ENCODE peak calls at places on chromosomes 6 and 20, in six cellular contexts. F, K, J, R, Z and W are unnamed samples.

GRCh38 chr6:136658711-136659110 is 108.5 kb upstream of the MAP7 start:
- DNase-seq in F (no peak), K (no peak), J (no peak), R (no peak), Z (no peak), W (no peak)

GRCh38 chr6:159095561-159096095 is 50.8 kb upstream of the TAGAP start:
- DNase-seq in F (no peak), K (no peak), J (no peak), R (no peak), Z (no peak), W (no peak)

GRCh38 chr6:167305796-167306195 is 14.7 kb downstream of the UNC93A start:
- DNase-seq in F (no peak), K (no peak), J (no peak), R (no peak), Z (no peak), W (no peak)

GRCh38 chr20:2804921-2805681 is 4.7 kb upstream of the CPXM1 start:
- DNase-seq in F (no peak), K (no peak), J (no peak), R (no peak), Z (no peak), W (no peak)

GRCh38 chr6:125974214-125974866 is 12.0 kb upstream of the TRMT11 start:
- DNase-seq in F (no peak), K (peak; percentile 56), J (no peak), R (no peak), Z (no peak), W (no peak)

GRCh38 chr6:143755301-143755744 is 77.6 kb downstream of the PHACTR2 start:
- DNase-seq in F (no peak), K (no peak), J (peak; percentile 71), R (no peak), Z (no peak), W (peak; percentile 23)

GRCh38 chr6:89411019-89411268 is 1.1 kb downstream of the RRAGD start:
- DNase-seq in F (no peak), K (no peak), J (peak; percentile 54), R (no peak), Z (no peak), W (no peak)

GRCh38 chr20:43913291-43914025 is 1.2 kb upstream of the TOX2 start:
- DNase-seq in F (no peak), K (no peak), J (peak; percentile 19), R (no peak), Z (no peak), W (no peak)

GRCh38 chr6:77463308-77463880 is at the start of gene HTR1B:
- DNase-seq in F (peak; percentile 34), K (no peak), J (no peak), R (no peak), Z (no peak), W (no peak)

GRCh38 chr20:36827541-36828279 is 48.2 kb upstream of the TLDC2 start:
- DNase-seq in F (no peak), K (no peak), J (no peak), R (no peak), Z (no peak), W (no peak)

GRCh38 chr6:116424001-116424400 is 37.2 kb upstream of the CALHM6 start:
- DNase-seq in F (no peak), K (no peak), J (no peak), R (no peak), Z (no peak), W (peak; percentile 57)

GRCh38 chr6:1004885-1005635 is 306.8 kb upstream of the FOXQ1 start:
- DNase-seq in F (peak; percentile 44), K (no peak), J (no peak), R (no peak), Z (no peak), W (no peak)

GRCh38 chr20:63124092-63124781 is 91.7 kb downstream of the YTHDF1 start:
- DNase-seq in F (peak; percentile 86), K (no peak), J (no peak), R (no peak), Z (no peak), W (no peak)

GRCh38 chr20:953742-954141 is 37.6 kb upstream of the ANGPT4 start:
- DNase-seq in F (no peak), K (no peak), J (no peak), R (no peak), Z (no peak), W (no peak)

GRCh38 chr6:131295081-131295480 is 159.8 kb downstream of the AKAP7 start:
- DNase-seq in F (no peak), K (no peak), J (no peak), R (no peak), Z (no peak), W (no peak)

GRCh38 chr20:24634855-24635254 is 165.4 kb downstream of the SYNDIG1 start:
- DNase-seq in F (peak; percentile 23), K (peak; percentile 42), J (no peak), R (peak; percentile 81), Z (peak; percentile 20), W (peak; percentile 81)

GRCh38 chr6:13226071-13226470 is 102.3 kb downstream of the TBC1D7 start:
- DNase-seq in F (no peak), K (no peak), J (no peak), R (no peak), Z (no peak), W (no peak)

DNA sequence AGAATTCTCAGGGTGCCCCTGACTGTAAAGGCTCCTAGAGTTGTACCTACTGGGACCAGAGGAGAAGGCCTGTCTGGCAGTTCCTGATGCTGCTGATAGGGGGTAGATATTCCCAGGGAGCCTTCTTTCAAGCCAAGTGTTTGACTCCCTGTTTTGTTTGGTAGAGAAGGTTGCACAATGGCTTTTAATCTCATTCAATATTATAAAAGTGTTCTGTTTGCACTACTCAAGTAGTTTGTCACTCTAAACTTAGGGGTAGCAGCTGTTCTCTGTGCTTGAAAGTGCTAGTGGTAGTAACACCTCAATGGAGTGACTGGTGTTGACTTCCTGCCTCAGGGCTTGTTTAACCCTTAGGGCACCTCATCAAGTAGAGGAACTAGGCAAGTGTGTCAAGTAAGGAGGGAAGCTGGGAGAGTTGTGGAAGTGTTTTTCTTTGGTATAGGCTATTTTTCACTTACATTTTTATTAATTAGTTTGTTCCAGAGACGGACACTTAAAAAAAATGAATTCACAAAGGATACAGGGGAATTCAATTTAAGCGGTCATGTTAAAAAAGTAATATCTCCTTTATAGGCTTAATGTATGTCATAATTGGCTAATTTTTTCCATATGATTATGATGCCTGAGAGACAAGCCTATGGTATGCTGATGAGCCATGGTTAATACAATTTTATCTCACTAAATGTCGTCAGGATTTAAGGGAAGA is 38.1 kb downstream of the BICRAL start:
- DNase-seq in F (no peak), K (peak; percentile 16), J (no peak), R (no peak), Z (no peak), W (no peak)
- TF ChIP-seq CTCF in F (no peak), K (no peak), J (peak; percentile 40), R (peak; percentile 18), Z (peak; percentile 35), W (peak; percentile 40)

DNA sequence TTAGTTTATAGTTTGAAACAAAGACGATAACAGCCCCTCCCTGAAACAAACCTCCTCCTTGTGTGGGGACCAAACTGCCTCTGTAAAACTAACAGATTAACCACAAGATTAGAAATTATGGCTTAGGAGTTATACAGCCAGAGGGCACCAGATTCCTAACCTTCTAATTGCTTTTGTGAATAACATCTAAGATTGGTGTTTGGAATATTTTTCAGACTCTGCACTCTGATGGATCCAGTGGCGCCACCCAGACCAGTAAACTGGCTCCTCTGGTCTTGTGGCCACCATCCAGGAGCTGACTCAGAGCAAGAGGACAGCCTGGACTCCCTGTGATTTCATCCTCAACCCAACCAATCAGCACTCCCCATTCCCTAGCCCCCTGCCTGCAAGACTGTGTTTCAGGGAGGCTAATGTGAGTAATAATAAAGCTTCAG is 58.3 kb upstream of the SLC22A16 start:
- DNase-seq in F (no peak), K (no peak), J (no peak), R (no peak), Z (no peak), W (peak; percentile 96)
- TF ChIP-seq CTCF in F (no peak), K (peak; percentile 21), J (no peak), R (no peak), Z (no peak), W (peak; percentile 16)

GRCh38 chr6:70638468-70638867 is 29.2 kb upstream of the SMAP1 start:
- DNase-seq in F (no peak), K (no peak), J (no peak), R (no peak), Z (no peak), W (no peak)

GRCh38 chr6:70633870-70634269 is 33.8 kb upstream of the SMAP1 start:
- DNase-seq in F (no peak), K (no peak), J (no peak), R (no peak), Z (no peak), W (no peak)

DNA sequence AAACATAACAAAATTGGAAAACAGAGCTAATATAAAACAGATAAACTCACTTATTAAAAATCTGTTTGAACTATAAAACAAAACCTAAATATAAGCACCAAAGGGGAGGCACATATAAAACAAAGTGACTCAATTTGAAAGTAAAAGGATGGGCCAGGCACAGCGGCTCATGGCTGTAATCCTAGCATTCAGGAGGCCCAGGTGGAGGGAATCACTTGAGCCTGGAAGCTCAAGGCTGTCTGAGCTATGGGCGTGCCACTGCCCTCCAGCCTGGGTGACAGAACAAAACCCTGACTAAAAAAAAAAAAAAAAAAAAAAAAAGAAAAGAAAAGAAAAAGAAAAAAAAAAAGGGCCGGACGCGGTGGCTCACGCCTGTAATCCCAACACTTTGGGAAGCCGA is 31.1 kb upstream of the SMAP1 start:
- DNase-seq in F (no peak), K (no peak), J (no peak), R (no peak), Z (no peak), W (no peak)
- TF ChIP-seq CTCF in F (no peak), K (no peak), J (no peak), R (no peak), Z (no peak), W (no peak)

DNA sequence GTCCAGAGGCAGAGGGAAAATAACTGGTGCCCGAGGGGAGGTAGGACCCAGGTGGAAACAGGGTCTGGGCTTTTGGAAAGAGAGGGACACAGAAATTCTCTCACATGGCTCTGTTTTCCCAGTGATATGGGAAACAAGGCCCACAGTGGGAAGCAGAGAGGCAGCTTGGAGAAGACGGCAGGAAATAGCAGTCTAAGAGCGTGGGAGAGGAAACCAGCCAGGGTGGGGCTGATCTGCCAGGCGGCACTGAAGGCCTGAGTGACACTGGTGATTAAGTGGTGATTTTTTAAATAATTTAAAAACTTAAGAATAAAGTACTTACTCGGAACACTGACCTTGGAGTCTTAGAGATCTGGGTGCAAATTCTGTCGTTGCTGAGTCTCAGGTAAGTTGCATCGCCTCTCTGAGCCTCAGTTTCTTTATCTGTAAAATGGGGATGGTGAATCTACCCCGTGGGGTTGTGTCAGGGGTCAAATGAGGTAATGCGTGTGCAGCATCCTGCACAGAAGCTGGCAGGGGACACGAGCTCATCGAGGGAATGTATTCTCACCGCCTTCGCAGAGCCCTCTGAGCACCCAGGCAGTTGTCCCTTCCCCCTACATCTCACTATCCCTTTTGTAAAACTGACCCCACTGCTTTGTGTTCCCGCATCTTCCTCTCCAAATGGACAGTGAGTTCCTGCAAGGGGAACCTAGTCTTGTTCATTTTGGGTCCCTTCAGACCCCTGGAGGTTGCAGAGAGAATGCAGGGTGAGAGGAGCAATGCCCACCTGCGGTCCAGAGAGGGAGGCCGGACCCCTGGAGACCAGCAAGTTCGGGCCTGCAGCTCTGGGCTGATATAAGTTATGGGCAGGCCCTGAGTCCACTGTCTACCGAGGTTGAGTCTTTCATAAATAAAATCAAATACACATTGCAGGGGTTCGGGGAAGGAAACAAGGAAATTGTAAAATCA is 228.6 kb upstream of the PMEPA1 start:
- DNase-seq in F (no peak), K (no peak), J (no peak), R (no peak), Z (no peak), W (peak; percentile 11)
- TF ChIP-seq CTCF in F (no peak), K (no peak), J (no peak), R (no peak), Z (no peak), W (peak; percentile 52)